ENCODE peak calls at places on chromosomes 2 and 18, in six cellular contexts. One of them, this sample, is unnamed.

GRCh38 chr18:63042351-63042750 is 277.2 kb downstream of the BCL2 start:
- DNase-seq in sigmoid colon: no peak
- DNase-seq in BJ: no peak
- DNase-seq in NB4: no peak
- DNase-seq in PC-3: no peak
- DNase-seq in astrocyte of the spinal cord: no peak
- DNase-seq in this sample: no peak

GRCh38 chr2:61057562-61057961 is 8.1 kb upstream of the SANBR start:
- DNase-seq in sigmoid colon: no peak
- DNase-seq in BJ: no peak
- DNase-seq in NB4: no peak
- DNase-seq in PC-3: no peak
- DNase-seq in astrocyte of the spinal cord: no peak
- DNase-seq in this sample: no peak

GRCh38 chr2:188114014-188114413 is 177.7 kb upstream of the GULP1 start:
- DNase-seq in sigmoid colon: no peak
- DNase-seq in BJ: peak; percentile 37
- DNase-seq in NB4: peak; percentile 9
- DNase-seq in PC-3: no peak
- DNase-seq in astrocyte of the spinal cord: peak; percentile 12
- DNase-seq in this sample: no peak

GRCh38 chr18:6628189-6628588 is 101.3 kb upstream of the ARHGAP28 start:
- DNase-seq in sigmoid colon: no peak
- DNase-seq in BJ: no peak
- DNase-seq in NB4: no peak
- DNase-seq in PC-3: no peak
- DNase-seq in astrocyte of the spinal cord: peak; percentile 46
- DNase-seq in this sample: no peak

GRCh38 chr2:207143474-207144190 is 22.1 kb downstream of the KLF7 start:
- DNase-seq in sigmoid colon: peak; percentile 90
- DNase-seq in BJ: no peak
- DNase-seq in NB4: peak; percentile 93
- DNase-seq in PC-3: no peak
- DNase-seq in astrocyte of the spinal cord: peak; percentile 80
- DNase-seq in this sample: no peak

GRCh38 chr2:27509326-27509725 is 12.7 kb downstream of the GCKR start:
- DNase-seq in sigmoid colon: no peak
- DNase-seq in BJ: no peak
- DNase-seq in NB4: no peak
- DNase-seq in PC-3: no peak
- DNase-seq in astrocyte of the spinal cord: peak; percentile 42
- DNase-seq in this sample: no peak

GRCh38 chr2:183998797-183999190 is 599.5 kb upstream of the ZNF804A start:
- DNase-seq in sigmoid colon: no peak
- DNase-seq in BJ: no peak
- DNase-seq in NB4: no peak
- DNase-seq in PC-3: no peak
- DNase-seq in astrocyte of the spinal cord: no peak
- DNase-seq in this sample: no peak

GRCh38 chr2:122639176-122639575 is 883.7 kb downstream of the TSN start:
- DNase-seq in sigmoid colon: no peak
- DNase-seq in BJ: no peak
- DNase-seq in NB4: no peak
- DNase-seq in PC-3: no peak
- DNase-seq in astrocyte of the spinal cord: no peak
- DNase-seq in this sample: no peak

GRCh38 chr2:227862227-227862740 is 9.1 kb upstream of the DAW1 start:
- DNase-seq in sigmoid colon: no peak
- DNase-seq in BJ: no peak
- DNase-seq in NB4: peak; percentile 81
- DNase-seq in PC-3: peak; percentile 71
- DNase-seq in astrocyte of the spinal cord: peak; percentile 72
- DNase-seq in this sample: peak; percentile 29

GRCh38 chr2:102145939-102146338 is 3.4 kb downstream of the IL1R1 start:
- DNase-seq in sigmoid colon: no peak
- DNase-seq in BJ: no peak
- DNase-seq in NB4: no peak
- DNase-seq in PC-3: no peak
- DNase-seq in astrocyte of the spinal cord: no peak
- DNase-seq in this sample: no peak

GRCh38 chr18:27954226-27954625 is 222.7 kb downstream of the CDH2 start:
- DNase-seq in sigmoid colon: no peak
- DNase-seq in BJ: no peak
- DNase-seq in NB4: peak; percentile 0
- DNase-seq in PC-3: peak; percentile 13
- DNase-seq in astrocyte of the spinal cord: peak; percentile 80
- DNase-seq in this sample: peak; percentile 12

GRCh38 chr18:48410095-48410920 is 1.1 kb upstream of the ZBTB7C start:
- DNase-seq in sigmoid colon: peak; percentile 94
- DNase-seq in BJ: peak; percentile 17
- DNase-seq in NB4: peak; percentile 90
- DNase-seq in PC-3: peak; percentile 67
- DNase-seq in astrocyte of the spinal cord: peak; percentile 81
- DNase-seq in this sample: peak; percentile 30

GRCh38 chr2:173649527-173650219 is 295.0 kb downstream of the CDCA7 start:
- DNase-seq in sigmoid colon: no peak
- DNase-seq in BJ: no peak
- DNase-seq in NB4: no peak
- DNase-seq in PC-3: no peak
- DNase-seq in astrocyte of the spinal cord: no peak
- DNase-seq in this sample: no peak

GRCh38 chr2:15661295-15661569 is 69.6 kb downstream of the DDX1 start:
- DNase-seq in sigmoid colon: no peak
- DNase-seq in BJ: no peak
- DNase-seq in NB4: no peak
- DNase-seq in PC-3: no peak
- DNase-seq in astrocyte of the spinal cord: no peak
- DNase-seq in this sample: no peak

GRCh38 chr18:28972333-28972732 is 795.4 kb upstream of the CDH2 start:
- DNase-seq in sigmoid colon: no peak
- DNase-seq in BJ: no peak
- DNase-seq in NB4: no peak
- DNase-seq in PC-3: no peak
- DNase-seq in astrocyte of the spinal cord: no peak
- DNase-seq in this sample: no peak

GRCh38 chr2:15982285-15982967 is 42.1 kb downstream of the MYCN start:
- DNase-seq in sigmoid colon: no peak
- DNase-seq in BJ: no peak
- DNase-seq in NB4: no peak
- DNase-seq in PC-3: no peak
- DNase-seq in astrocyte of the spinal cord: no peak
- DNase-seq in this sample: no peak

DNA sequence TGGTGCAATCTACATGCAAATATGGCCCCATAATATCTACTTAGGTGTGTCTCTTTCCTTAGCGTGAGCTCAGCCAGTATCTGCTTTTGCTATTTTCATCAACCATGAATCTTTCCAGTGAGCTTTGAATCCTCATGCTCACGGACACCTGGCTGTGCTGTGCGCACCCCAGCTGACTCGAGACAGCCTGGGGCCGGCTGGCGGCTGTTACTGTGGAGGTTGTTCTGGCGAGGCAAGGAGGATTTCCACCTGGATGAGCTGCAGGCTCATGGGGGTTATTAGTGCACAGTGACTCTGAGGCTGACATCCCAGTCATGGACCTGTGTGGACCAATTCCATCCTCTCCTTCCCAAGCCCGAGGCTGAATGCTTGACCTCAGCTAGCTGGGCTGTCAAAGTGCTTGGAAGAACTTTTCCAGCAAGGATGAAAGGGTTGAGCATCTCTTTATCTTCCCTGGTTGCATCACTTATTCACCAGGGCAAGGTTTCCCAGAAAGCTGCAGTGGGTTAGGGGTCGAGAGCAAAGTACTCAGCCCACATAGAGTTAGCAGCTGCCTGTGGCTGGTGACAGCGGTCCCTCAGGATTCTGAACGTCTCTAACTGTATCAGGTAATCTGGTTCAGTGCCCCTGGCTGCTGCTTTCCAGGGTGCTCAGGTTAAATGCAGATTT is 141.7 kb downstream of the ARL4C start:
- DNase-seq in sigmoid colon: no peak
- DNase-seq in BJ: no peak
- DNase-seq in NB4: no peak
- DNase-seq in PC-3: no peak
- DNase-seq in astrocyte of the spinal cord: no peak
- DNase-seq in this sample: no peak
- TF ChIP-seq CTCF in sigmoid colon: no peak
- TF ChIP-seq CTCF in BJ: no peak
- TF ChIP-seq CTCF in NB4: no peak
- TF ChIP-seq CTCF in PC-3: no peak
- TF ChIP-seq CTCF in astrocyte of the spinal cord: no peak
- TF ChIP-seq CTCF in this sample: no peak

GRCh38 chr18:43648002-43648401 is 370.7 kb upstream of the SYT4 start:
- DNase-seq in sigmoid colon: no peak
- DNase-seq in BJ: no peak
- DNase-seq in NB4: no peak
- DNase-seq in PC-3: peak; percentile 1
- DNase-seq in astrocyte of the spinal cord: no peak
- DNase-seq in this sample: no peak

GRCh38 chr18:43651067-43651466 is 373.8 kb upstream of the SYT4 start:
- DNase-seq in sigmoid colon: no peak
- DNase-seq in BJ: no peak
- DNase-seq in NB4: no peak
- DNase-seq in PC-3: no peak
- DNase-seq in astrocyte of the spinal cord: no peak
- DNase-seq in this sample: no peak

DNA sequence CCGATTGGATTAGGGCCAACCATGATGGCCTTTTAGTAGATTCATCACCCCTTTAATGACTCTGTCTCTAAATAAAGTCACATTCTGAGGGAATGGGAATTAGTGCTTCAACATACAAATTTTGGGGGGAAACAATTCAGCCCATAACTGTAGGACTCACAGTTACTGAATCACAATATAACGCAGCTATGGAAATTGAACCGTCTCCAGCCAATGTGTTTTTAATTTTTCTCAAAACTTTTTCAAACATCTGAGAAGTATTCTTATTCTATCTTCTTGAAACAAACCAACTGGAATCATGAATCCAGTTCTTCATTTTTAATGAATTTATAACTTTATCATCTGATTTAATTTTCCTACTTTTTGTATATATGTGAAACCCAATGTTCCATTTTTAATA is 373.1 kb upstream of the SYT4 start:
- DNase-seq in sigmoid colon: no peak
- DNase-seq in BJ: no peak
- DNase-seq in NB4: no peak
- DNase-seq in PC-3: no peak
- DNase-seq in astrocyte of the spinal cord: no peak
- DNase-seq in this sample: no peak
- H3K4me3 ChIP-seq in sigmoid colon: no peak overlapping the region
- H3K4me3 ChIP-seq in BJ: no peak overlapping the region
- H3K4me3 ChIP-seq in NB4: no peak overlapping the region
- H3K4me3 ChIP-seq in PC-3: no peak overlapping the region
- H3K4me3 ChIP-seq in astrocyte of the spinal cord: no peak overlapping the region
- H3K4me3 ChIP-seq in this sample: no peak overlapping the region

DNA sequence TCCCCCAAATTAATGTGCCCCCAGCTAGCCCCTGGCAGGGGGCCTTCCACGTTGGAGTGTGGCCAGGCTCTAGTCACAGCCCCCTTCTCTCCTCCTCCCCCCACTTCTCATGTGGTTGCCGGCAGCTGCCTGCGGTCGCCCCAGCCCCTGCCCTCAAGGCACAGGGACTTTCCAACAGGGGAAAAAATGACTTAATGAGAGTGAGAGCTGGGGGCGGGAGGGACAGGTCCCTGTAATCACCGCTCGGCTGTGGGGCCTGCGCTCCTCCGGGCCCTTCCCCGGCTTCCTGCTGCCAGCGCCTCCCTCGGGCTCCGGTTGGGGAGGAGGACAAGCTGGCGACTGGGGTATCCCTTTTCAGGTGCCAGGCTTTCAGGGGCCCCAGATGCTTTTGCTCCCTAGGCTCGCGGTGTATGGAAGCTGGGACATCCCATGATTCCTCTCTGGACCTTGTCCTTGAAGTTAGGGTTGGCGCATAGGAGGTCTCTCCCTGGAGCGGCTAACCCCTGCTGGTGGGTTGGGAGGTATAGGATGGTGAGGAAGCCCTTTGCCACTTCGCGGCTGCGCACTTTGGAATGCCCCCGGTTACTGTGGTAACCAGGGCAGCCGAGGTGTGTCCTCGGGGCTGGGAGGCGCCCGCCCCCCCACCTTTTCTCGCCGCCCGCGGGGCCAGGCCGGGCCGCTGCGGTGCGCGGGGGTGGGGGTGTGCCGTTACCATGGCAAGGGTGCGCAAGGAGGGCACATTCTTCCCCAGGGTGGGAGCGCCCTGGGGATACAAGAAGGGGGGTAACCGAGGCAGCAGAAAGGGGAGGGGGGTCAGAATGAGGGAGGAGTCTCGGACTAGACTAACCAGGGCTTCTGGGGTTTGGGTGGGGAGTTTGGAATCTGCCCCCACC is 16.1 kb downstream of the WNT10A start:
- DNase-seq in sigmoid colon: no peak
- DNase-seq in BJ: no peak
- DNase-seq in NB4: peak; percentile 89
- DNase-seq in PC-3: peak; percentile 69
- DNase-seq in astrocyte of the spinal cord: no peak
- DNase-seq in this sample: no peak
- TF ChIP-seq CTCF in sigmoid colon: no peak
- TF ChIP-seq CTCF in BJ: no peak
- TF ChIP-seq CTCF in NB4: no peak
- TF ChIP-seq CTCF in PC-3: peak; percentile 22
- TF ChIP-seq CTCF in astrocyte of the spinal cord: no peak
- TF ChIP-seq CTCF in this sample: no peak

GRCh38 chr18:23738151-23738550 is 48.9 kb downstream of the LAMA3 start:
- DNase-seq in sigmoid colon: no peak
- DNase-seq in BJ: no peak
- DNase-seq in NB4: peak; percentile 18
- DNase-seq in PC-3: no peak
- DNase-seq in astrocyte of the spinal cord: no peak
- DNase-seq in this sample: no peak
- H3K4me3 ChIP-seq in sigmoid colon: no peak overlapping the region
- H3K4me3 ChIP-seq in BJ: no peak overlapping the region
- H3K4me3 ChIP-seq in NB4: no peak overlapping the region
- H3K4me3 ChIP-seq in PC-3: no peak overlapping the region
- H3K4me3 ChIP-seq in astrocyte of the spinal cord: no peak overlapping the region
- H3K4me3 ChIP-seq in this sample: no peak overlapping the region

GRCh38 chr2:59754336-59754735 is 799.1 kb downstream of the BCL11A start:
- DNase-seq in sigmoid colon: no peak
- DNase-seq in BJ: no peak
- DNase-seq in NB4: no peak
- DNase-seq in PC-3: no peak
- DNase-seq in astrocyte of the spinal cord: no peak
- DNase-seq in this sample: no peak
- TF ChIP-seq CTCF in sigmoid colon: no peak
- TF ChIP-seq CTCF in BJ: no peak
- TF ChIP-seq CTCF in NB4: peak; percentile 29
- TF ChIP-seq CTCF in PC-3: peak; percentile 27
- TF ChIP-seq CTCF in astrocyte of the spinal cord: no peak
- TF ChIP-seq CTCF in this sample: no peak